ENCODE peak calls at places on chromosomes 6 and 20, in five cellular contexts. One of them, this sample, is unnamed.
A peak's percentile ranks its signal among the peaks of the same experiment; 100 is the strongest.

GRCh38 chr20:32988008-32988407 is 16.2 kb downstream of the SUN5 start:
- DNase-seq in activated CD4-positive, CD25-positive, alpha-beta regulatory T cell: no peak
- DNase-seq in pons: no peak
- DNase-seq in GM13977: no peak
- DNase-seq in cardiac muscle cell: no peak
- DNase-seq in this sample: no peak

GRCh38 chr6:161166176-161166575 is 107.7 kb downstream of the AGPAT4 start:
- DNase-seq in activated CD4-positive, CD25-positive, alpha-beta regulatory T cell: no peak
- DNase-seq in pons: no peak
- DNase-seq in GM13977: no peak
- DNase-seq in cardiac muscle cell: no peak
- DNase-seq in this sample: no peak

GRCh38 chr6:20433929-20434328 is 32.2 kb downstream of the E2F3 start:
- DNase-seq in activated CD4-positive, CD25-positive, alpha-beta regulatory T cell: no peak
- DNase-seq in pons: no peak
- DNase-seq in GM13977: no peak
- DNase-seq in cardiac muscle cell: no peak
- DNase-seq in this sample: no peak

GRCh38 chr20:44186201-44186600 is 787 bp downstream of the JPH2 start:
- DNase-seq in activated CD4-positive, CD25-positive, alpha-beta regulatory T cell: no peak
- DNase-seq in pons: no peak
- DNase-seq in GM13977: no peak
- DNase-seq in cardiac muscle cell: no peak
- DNase-seq in this sample: no peak

GRCh38 chr6:76876922-76877553 is 586.3 kb downstream of the HTR1B start:
- DNase-seq in activated CD4-positive, CD25-positive, alpha-beta regulatory T cell: no peak
- DNase-seq in pons: no peak
- DNase-seq in GM13977: no peak
- DNase-seq in cardiac muscle cell: peak; percentile 87
- DNase-seq in this sample: no peak

GRCh38 chr20:63772781-63773520 is 33.4 kb downstream of the SLC2A4RG start:
- DNase-seq in activated CD4-positive, CD25-positive, alpha-beta regulatory T cell: no peak
- DNase-seq in pons: no peak
- DNase-seq in GM13977: no peak
- DNase-seq in cardiac muscle cell: no peak
- DNase-seq in this sample: no peak

GRCh38 chr6:136235233-136235564 is 14.9 kb downstream of the MTFR2 start:
- DNase-seq in activated CD4-positive, CD25-positive, alpha-beta regulatory T cell: no peak
- DNase-seq in pons: no peak
- DNase-seq in GM13977: no peak
- DNase-seq in cardiac muscle cell: no peak
- DNase-seq in this sample: no peak

GRCh38 chr20:43365691-43366090 is 92.0 kb upstream of the SRSF6 start:
- DNase-seq in activated CD4-positive, CD25-positive, alpha-beta regulatory T cell: no peak
- DNase-seq in pons: no peak
- DNase-seq in GM13977: no peak
- DNase-seq in cardiac muscle cell: no peak
- DNase-seq in this sample: no peak

GRCh38 chr20:41221614-41222218 is 84.4 kb downstream of the PLCG1 start:
- DNase-seq in activated CD4-positive, CD25-positive, alpha-beta regulatory T cell: no peak
- DNase-seq in pons: no peak
- DNase-seq in GM13977: no peak
- DNase-seq in cardiac muscle cell: no peak
- DNase-seq in this sample: no peak

GRCh38 chr6:35359744-35360348 is 17.5 kb downstream of the PPARD start:
- DNase-seq in activated CD4-positive, CD25-positive, alpha-beta regulatory T cell: no peak
- DNase-seq in pons: peak; percentile 73
- DNase-seq in GM13977: no peak
- DNase-seq in cardiac muscle cell: peak; percentile 28
- DNase-seq in this sample: no peak

This sample was measured in NCI-H1092.